ENCODE peak calls at places on chromosomes 4 and X, in five cellular contexts. W is anterior cingulate cortex, E is astrocyte of the hippocampus, F is iris pigment epithelial cell, R is H4. Y is an unnamed sample.

GRCh38 chr4:167379433-167379832 is 145.1 kb upstream of the SPOCK3 start:
- DNase-seq in W (no peak), E (no peak), F (no peak), R (no peak), Y (no peak)

GRCh38 chr4:83207497-83208105 is 77.0 kb downstream of the COQ2 start:
- DNase-seq in W (no peak), E (peak), F (peak), R (peak), Y (no peak)

GRCh38 chrX:116462843-116463242 is at the start of gene CT83:
- DNase-seq in W (no peak), E (no peak), F (no peak), R (no peak), Y (no peak)

GRCh38 chr4:105472871-105473339 is 957 bp downstream of the PPA2 start:
- DNase-seq in W (no peak), E (no peak), F (no peak), R (no peak), Y (no peak)

GRCh38 chr4:120317713-120318112 is 251.1 kb upstream of the MAD2L1 start:
- DNase-seq in W (no peak), E (no peak), F (no peak), R (no peak), Y (no peak)

GRCh38 chr4:163228648-163229047 is 62.0 kb upstream of the NAF1 start:
- DNase-seq in W (no peak), E (no peak), F (no peak), R (no peak), Y (no peak)

GRCh38 chrX:13059676-13060499 is 15.5 kb upstream of the FAM9C start:
- DNase-seq in W (no peak), E (no peak), F (peak), R (peak), Y (no peak)

GRCh38 chr4:1763550-1764080 is 29.5 kb upstream of the FGFR3 start:
- DNase-seq in W (no peak), E (peak), F (peak), R (peak), Y (no peak)

GRCh38 chr4:146143888-146144287 is 31.6 kb upstream of the LSM6 start:
- DNase-seq in W (no peak), E (no peak), F (no peak), R (no peak), Y (no peak)

GRCh38 chrX:96776966-96777365 is 92.3 kb downstream of the DIAPH2 start:
- DNase-seq in W (no peak), E (no peak), F (peak), R (no peak), Y (no peak)

GRCh38 chr4:185108185-185108584 is 34.9 kb upstream of the SLC25A4 start:
- DNase-seq in W (no peak), E (no peak), F (no peak), R (no peak), Y (no peak)

GRCh38 chr4:74805601-74806000 is 11.3 kb upstream of the BTC start:
- DNase-seq in W (no peak), E (peak), F (peak), R (peak), Y (no peak)

GRCh38 chrX:65926095-65927019 is 113.5 kb downstream of the VSIG4 start:
- DNase-seq in W (no peak), E (no peak), F (no peak), R (no peak), Y (no peak)

GRCh38 chrX:17817242-17817641 is 43.9 kb downstream of the RAI2 start:
- DNase-seq in W (no peak), E (no peak), F (no peak), R (no peak), Y (no peak)

GRCh38 chrX:74788545-74789086 is 136.6 kb downstream of the NEXMIF start:
- DNase-seq in W (no peak), E (no peak), F (no peak), R (no peak), Y (no peak)

GRCh38 chr4:24794916-24795665 is at the start of gene SOD3:
- DNase-seq in W (no peak), E (peak), F (peak), R (no peak), Y (peak)

GRCh38 chr4:71593306-71593705 is 190.6 kb downstream of the GC start:
- DNase-seq in W (no peak), E (no peak), F (no peak), R (no peak), Y (no peak)

GRCh38 chrX:145729635-145730034 is 88.0 kb upstream of the SLITRK2 start:
- DNase-seq in W (peak), E (peak), F (peak), R (peak), Y (peak)

GRCh38 chr4:151199496-151200190 is 77.3 kb upstream of the PRSS48 start:
- DNase-seq in W (peak), E (no peak), F (no peak), R (no peak), Y (peak)

GRCh38 chr4:88275949-88276515 is 8.3 kb downstream of the PPM1K start:
- DNase-seq in W (no peak), E (no peak), F (peak), R (no peak), Y (no peak)

GRCh38 chrX:2325076-2325784 is 175.5 kb downstream of the DHRSX start:
- DNase-seq in W (no peak), E (peak), F (peak), R (no peak), Y (peak)

GRCh38 chr4:48796191-48796926 is 16.3 kb upstream of the FRYL start:
- DNase-seq in W (no peak), E (no peak), F (no peak), R (no peak), Y (no peak)

GRCh38 chrX:12139934-12140611 is 1.8 kb downstream of the FRMPD4 start:
- DNase-seq in W (no peak), E (no peak), F (no peak), R (no peak), Y (no peak)

GRCh38 chrX:133045986-133046385 is 50.9 kb downstream of the USP26 start:
- DNase-seq in W (no peak), E (peak), F (peak), R (no peak), Y (no peak)

GRCh38 chrX:34900691-34901090 is 41.9 kb upstream of the FAM47B start:
- DNase-seq in W (no peak), E (no peak), F (peak), R (no peak), Y (peak)